ENCODE peak calls at places on chromosome 6, in five cellular contexts. One of them, this sample, is unnamed.
A peak's percentile ranks its signal among the peaks of the same experiment; 100 is the strongest.

GRCh38 chr6:31776961-31777666 is at the start of gene VWA7:
- DNase-seq in Panc1: no peak
- DNase-seq in neural crest cell: no peak
- DNase-seq in uterus: peak; percentile 86
- DNase-seq in OCI-LY7: no peak
- DNase-seq in this sample: peak; percentile 46

GRCh38 chr6:162489406-162489976 is 238.1 kb downstream of the PRKN start:
- DNase-seq in neural crest cell: no peak
- DNase-seq in uterus: no peak
- DNase-seq in Panc1: no peak
- DNase-seq in OCI-LY7: no peak
- DNase-seq in this sample: no peak

GRCh38 chr6:32581275-32582095 is 8.2 kb downstream of the HLA-DRB1 start:
- DNase-seq in Panc1: no peak
- DNase-seq in uterus: no peak
- DNase-seq in OCI-LY7: no peak
- DNase-seq in neural crest cell: no peak
- DNase-seq in this sample: no peak

GRCh38 chr6:137589067-137589848 is 95.1 kb upstream of the OLIG3 start:
- DNase-seq in Panc1: no peak
- DNase-seq in neural crest cell: no peak
- DNase-seq in OCI-LY7: peak; percentile 81
- DNase-seq in uterus: no peak
- DNase-seq in this sample: no peak

GRCh38 chr6:98782772-98783171 is 51.6 kb upstream of the POU3F2 start:
- DNase-seq in uterus: no peak
- DNase-seq in neural crest cell: no peak
- DNase-seq in OCI-LY7: no peak
- DNase-seq in Panc1: no peak
- DNase-seq in this sample: no peak

GRCh38 chr6:151502499-151502898 is 8.7 kb downstream of the CCDC170 start:
- DNase-seq in OCI-LY7: no peak
- DNase-seq in neural crest cell: no peak
- DNase-seq in uterus: no peak
- DNase-seq in Panc1: no peak
- DNase-seq in this sample: no peak

GRCh38 chr6:27043244-27043643 is 204.3 kb upstream of the PRSS16 start:
- DNase-seq in OCI-LY7: no peak
- DNase-seq in uterus: no peak
- DNase-seq in Panc1: no peak
- DNase-seq in neural crest cell: no peak
- DNase-seq in this sample: no peak

GRCh38 chr6:147821266-147821665 is 312.8 kb downstream of the SAMD5 start:
- DNase-seq in uterus: no peak
- DNase-seq in OCI-LY7: no peak
- DNase-seq in Panc1: no peak
- DNase-seq in neural crest cell: no peak
- DNase-seq in this sample: no peak

GRCh38 chr6:7725849-7726415 is at the start of gene BMP6:
- DNase-seq in uterus: peak; percentile 87
- DNase-seq in neural crest cell: peak; percentile 69
- DNase-seq in OCI-LY7: peak; percentile 69
- DNase-seq in Panc1: peak; percentile 69
- DNase-seq in this sample: peak; percentile 76

GRCh38 chr6:170162771-170163404 is 128.0 kb downstream of the DLL1 start:
- DNase-seq in uterus: no peak
- DNase-seq in Panc1: no peak
- DNase-seq in neural crest cell: no peak
- DNase-seq in OCI-LY7: no peak
- DNase-seq in this sample: no peak

GRCh38 chr6:74574794-74575193 is 631.1 kb downstream of the COL12A1 start:
- DNase-seq in OCI-LY7: peak; percentile 29
- DNase-seq in neural crest cell: no peak
- DNase-seq in Panc1: no peak
- DNase-seq in uterus: no peak
- DNase-seq in this sample: no peak

GRCh38 chr6:17593246-17593645 is 6.9 kb upstream of the FAM8A1 start:
- DNase-seq in Panc1: no peak
- DNase-seq in neural crest cell: no peak
- DNase-seq in OCI-LY7: no peak
- DNase-seq in uterus: no peak
- DNase-seq in this sample: no peak

GRCh38 chr6:15948930-15949900 is 179.7 kb upstream of the MYLIP start:
- DNase-seq in uterus: no peak
- DNase-seq in neural crest cell: no peak
- DNase-seq in Panc1: no peak
- DNase-seq in OCI-LY7: no peak
- DNase-seq in this sample: peak; percentile 26

GRCh38 chr6:69783124-69783523 is 13.7 kb downstream of the LMBRD1 start:
- DNase-seq in Panc1: no peak
- DNase-seq in uterus: no peak
- DNase-seq in neural crest cell: no peak
- DNase-seq in OCI-LY7: no peak
- DNase-seq in this sample: no peak

GRCh38 chr6:39823187-39823815 is 31.1 kb downstream of the DAAM2 start:
- DNase-seq in uterus: peak; percentile 52
- DNase-seq in OCI-LY7: no peak
- DNase-seq in neural crest cell: no peak
- DNase-seq in Panc1: no peak
- DNase-seq in this sample: no peak

GRCh38 chr6:127058936-127059335 is 59.5 kb upstream of the RSPO3 start:
- DNase-seq in Panc1: no peak
- DNase-seq in uterus: no peak
- DNase-seq in neural crest cell: no peak
- DNase-seq in OCI-LY7: no peak
- DNase-seq in this sample: no peak

GRCh38 chr6:166989427-166990034 is 9.7 kb upstream of the CEP43 start:
- DNase-seq in uterus: no peak
- DNase-seq in OCI-LY7: peak; percentile 60
- DNase-seq in Panc1: no peak
- DNase-seq in neural crest cell: no peak
- DNase-seq in this sample: no peak

GRCh38 chr6:154653385-154653784 is 79.8 kb upstream of the SCAF8 start:
- DNase-seq in Panc1: no peak
- DNase-seq in uterus: no peak
- DNase-seq in neural crest cell: no peak
- DNase-seq in OCI-LY7: no peak
- DNase-seq in this sample: no peak

GRCh38 chr6:15464211-15464725 is 198.6 kb downstream of the DTNBP1 start:
- DNase-seq in neural crest cell: no peak
- DNase-seq in uterus: no peak
- DNase-seq in Panc1: peak; percentile 25
- DNase-seq in OCI-LY7: peak; percentile 44
- DNase-seq in this sample: no peak

GRCh38 chr6:115838763-115839401 is 221.8 kb downstream of the FRK start:
- DNase-seq in Panc1: peak; percentile 33
- DNase-seq in OCI-LY7: peak; percentile 9
- DNase-seq in neural crest cell: no peak
- DNase-seq in uterus: no peak
- DNase-seq in this sample: no peak

GRCh38 chr6:6524951-6525350 is 63.6 kb upstream of the LY86 start:
- DNase-seq in OCI-LY7: no peak
- DNase-seq in uterus: no peak
- DNase-seq in neural crest cell: no peak
- DNase-seq in Panc1: no peak
- DNase-seq in this sample: no peak

GRCh38 chr6:24494726-24495515 is at the start of gene ALDH5A1:
- DNase-seq in Panc1: no peak
- DNase-seq in neural crest cell: peak; percentile 70
- DNase-seq in uterus: peak; percentile 69
- DNase-seq in OCI-LY7: peak; percentile 87
- DNase-seq in this sample: peak; percentile 58

DNA sequence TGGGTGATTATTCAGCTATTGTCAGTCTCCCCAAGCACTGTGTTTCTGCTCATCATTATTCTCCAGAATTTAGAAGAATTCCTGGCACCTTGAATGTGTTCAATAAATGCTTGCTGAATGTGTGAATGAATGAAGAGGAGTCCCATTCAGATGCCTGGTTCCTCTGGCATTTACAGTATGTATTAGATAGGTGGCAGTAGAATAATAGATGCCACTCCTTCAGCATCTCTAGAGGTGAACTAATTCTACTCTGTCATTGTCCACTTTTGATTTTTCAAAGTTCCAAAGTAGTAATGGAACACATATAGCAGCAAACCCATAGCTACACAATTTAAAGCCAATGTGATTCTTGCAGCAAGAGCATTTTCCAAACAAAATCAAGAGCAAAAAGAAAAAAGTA is 118.9 kb upstream of the CEP162 start:
- DNase-seq in Panc1: no peak
- DNase-seq in neural crest cell: no peak
- DNase-seq in uterus: no peak
- DNase-seq in OCI-LY7: no peak
- DNase-seq in this sample: no peak
- TF ChIP-seq CTCF in Panc1: peak; percentile 13
- TF ChIP-seq CTCF in neural crest cell: no peak
- TF ChIP-seq CTCF in uterus: no peak
- TF ChIP-seq CTCF in OCI-LY7: peak; percentile 43
- TF ChIP-seq CTCF in this sample: no peak

GRCh38 chr6:13452346-13453171 is 34.8 kb downstream of the GFOD1 start:
- DNase-seq in neural crest cell: no peak
- DNase-seq in Panc1: no peak
- DNase-seq in OCI-LY7: no peak
- DNase-seq in uterus: no peak
- DNase-seq in this sample: no peak

GRCh38 chr6:13453172-13453552 is 34.2 kb downstream of the GFOD1 start:
- DNase-seq in OCI-LY7: no peak
- DNase-seq in neural crest cell: no peak
- DNase-seq in uterus: no peak
- DNase-seq in Panc1: no peak
- DNase-seq in this sample: no peak

GRCh38 chr6:13453771-13454251 is 33.6 kb downstream of the GFOD1 start:
- DNase-seq in Panc1: peak; percentile 13
- DNase-seq in neural crest cell: no peak
- DNase-seq in uterus: no peak
- DNase-seq in OCI-LY7: no peak
- DNase-seq in this sample: no peak

GRCh38 chr6:13455604-13456003 is 31.8 kb downstream of the GFOD1 start:
- DNase-seq in uterus: no peak
- DNase-seq in OCI-LY7: peak; percentile 27
- DNase-seq in Panc1: no peak
- DNase-seq in neural crest cell: no peak
- DNase-seq in this sample: no peak

DNA sequence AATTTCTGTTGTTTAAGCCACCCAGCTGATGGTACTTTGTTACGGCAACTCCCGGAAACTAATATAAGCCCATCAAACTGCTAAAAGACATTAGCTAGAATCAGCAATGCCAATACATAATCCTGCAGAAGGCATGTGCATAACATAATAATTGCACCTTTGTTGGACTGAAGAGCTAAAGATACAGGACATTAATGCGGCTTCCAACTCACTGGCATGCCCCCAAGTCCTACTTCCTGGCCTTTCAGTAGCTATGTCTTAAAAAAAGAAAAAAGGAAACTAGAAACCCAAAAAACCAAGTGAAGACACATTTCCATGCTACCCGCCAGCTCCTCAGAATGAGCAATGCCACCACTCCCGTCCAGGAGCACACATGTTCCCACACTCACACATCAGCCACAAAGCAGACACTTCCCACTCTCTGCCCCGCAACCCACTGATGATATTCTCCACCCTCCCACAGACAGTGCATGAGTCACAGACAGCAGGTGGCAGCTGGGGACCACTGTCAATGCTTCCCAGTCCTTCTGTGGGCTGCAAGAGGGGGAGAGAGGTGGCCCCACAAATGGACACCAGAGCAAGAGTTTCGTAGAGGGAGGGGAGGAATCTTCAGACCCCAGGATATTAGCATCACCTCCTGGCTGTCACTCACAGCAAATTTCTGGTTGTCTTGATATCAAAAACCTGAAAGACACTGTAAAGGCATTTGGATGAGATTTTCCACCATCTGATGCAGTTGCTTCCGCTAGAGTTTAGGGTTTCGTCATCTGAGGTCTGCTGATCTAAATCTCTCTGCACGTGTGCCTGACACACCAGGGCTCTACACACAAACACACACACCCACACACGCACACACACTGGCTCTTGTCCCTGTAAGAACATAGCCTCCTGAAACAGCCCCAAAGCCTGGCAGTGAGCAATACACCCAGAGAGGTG is 32.8 kb downstream of the GFOD1 start:
- DNase-seq in Panc1: no peak
- DNase-seq in OCI-LY7: peak; percentile 41
- DNase-seq in uterus: peak; percentile 43
- DNase-seq in neural crest cell: no peak
- DNase-seq in this sample: no peak
- TF ChIP-seq CTCF in Panc1: no peak
- TF ChIP-seq CTCF in OCI-LY7: peak; percentile 68
- TF ChIP-seq CTCF in uterus: no peak
- TF ChIP-seq CTCF in neural crest cell: no peak
- TF ChIP-seq CTCF in this sample: no peak

DNA sequence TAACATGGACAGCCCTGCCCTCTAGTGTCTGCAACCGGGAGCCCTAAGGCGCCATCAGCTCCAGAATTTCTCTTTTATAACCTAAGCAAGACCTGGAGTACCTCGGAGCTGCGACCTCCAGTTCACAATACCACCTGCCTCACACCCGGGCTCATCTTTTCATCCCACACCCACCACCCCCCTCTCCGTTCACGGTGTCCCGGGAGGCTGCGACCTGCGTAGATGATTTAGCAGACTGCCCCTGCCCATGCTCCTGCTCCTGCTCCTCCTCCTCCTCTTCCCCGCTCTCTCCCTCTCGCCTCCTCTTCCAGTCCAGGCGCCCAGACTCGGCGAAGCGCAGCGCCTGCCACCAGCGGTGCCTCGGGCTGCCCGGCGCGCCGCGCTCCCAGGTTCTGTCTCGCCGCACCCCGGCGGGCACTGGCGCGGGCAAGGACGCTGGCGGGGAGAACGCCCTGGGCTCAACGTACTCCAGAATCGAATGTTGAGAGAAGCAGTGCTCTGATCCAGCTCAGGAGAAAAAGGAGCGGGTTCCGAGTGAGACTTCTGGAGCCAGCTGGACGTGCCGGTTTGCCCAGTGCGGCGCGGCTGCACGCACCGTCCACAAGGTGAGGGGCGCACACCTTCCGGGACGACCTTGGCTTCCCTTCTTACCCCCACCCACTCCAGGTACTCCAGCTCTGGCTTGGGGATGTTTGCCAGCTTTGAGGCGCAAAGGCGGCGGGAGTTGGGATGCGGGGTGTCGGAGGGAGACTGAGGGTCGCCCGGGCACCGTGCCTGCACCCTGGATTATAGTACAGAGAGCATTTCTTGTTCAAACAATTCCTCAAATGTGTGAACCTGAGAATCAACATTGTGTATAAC is at the start of gene HTR1E:
- DNase-seq in OCI-LY7: no peak
- DNase-seq in uterus: peak; percentile 16
- DNase-seq in Panc1: no peak
- DNase-seq in neural crest cell: peak; percentile 64
- DNase-seq in this sample: peak; percentile 71
- TF ChIP-seq CTCF in OCI-LY7: peak; percentile 57
- TF ChIP-seq CTCF in uterus: peak; percentile 75
- TF ChIP-seq CTCF in Panc1: peak; percentile 85
- TF ChIP-seq CTCF in neural crest cell: peak; percentile 88
- TF ChIP-seq CTCF in this sample: peak; percentile 90

DNA sequence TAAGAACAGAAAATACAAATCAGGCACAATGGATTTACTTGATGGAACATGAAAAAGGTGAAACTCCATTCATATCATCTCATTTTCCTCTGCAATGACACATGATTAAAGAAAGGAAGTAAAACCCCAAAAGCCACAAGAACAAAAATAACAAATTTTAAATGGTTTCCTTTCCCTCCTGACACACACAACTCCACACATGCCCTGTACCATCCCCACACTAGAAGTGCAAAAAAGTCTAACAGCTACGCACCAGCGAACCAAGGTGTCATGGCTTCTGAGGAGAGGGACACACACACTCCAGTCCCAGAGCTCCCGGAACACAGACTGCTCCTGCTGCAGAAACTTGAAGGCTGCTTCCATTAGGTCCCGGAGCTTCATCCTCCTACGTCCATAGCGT is 25.3 kb downstream of the MDN1 start:
- DNase-seq in Panc1: no peak
- DNase-seq in neural crest cell: no peak
- DNase-seq in OCI-LY7: no peak
- DNase-seq in uterus: no peak
- DNase-seq in this sample: no peak
- TF ChIP-seq CTCF in Panc1: no peak
- TF ChIP-seq CTCF in neural crest cell: no peak
- TF ChIP-seq CTCF in OCI-LY7: no peak
- TF ChIP-seq CTCF in uterus: no peak
- TF ChIP-seq CTCF in this sample: no peak